ENCODE peak calls at places on chromosome 5, in six cellular contexts. One of them, this sample, is unnamed. For H3K4me1 and H3K27me3, the result is how much of the 10 kb centered on the place peaks cover.

GRCh38 chr5:72015103-72015548 is 92.1 kb upstream of the MAP1B start:
- DNase-seq in SK-N-SH: peak
- DNase-seq in cardiac muscle cell: no peak
- DNase-seq in PC-3: peak
- DNase-seq in CD8-positive, alpha-beta T cell: no peak
- DNase-seq in colonic mucosa: peak
- DNase-seq in this sample: no peak

GRCh38 chr5:14724633-14725032 is 60.1 kb downstream of the OTULIN start:
- DNase-seq in CD8-positive, alpha-beta T cell: no peak
- DNase-seq in PC-3: no peak
- DNase-seq in colonic mucosa: no peak
- DNase-seq in SK-N-SH: no peak
- DNase-seq in cardiac muscle cell: no peak
- DNase-seq in this sample: no peak

GRCh38 chr5:108515706-108516105 is 133.8 kb upstream of the FBXL17 start:
- DNase-seq in PC-3: no peak
- DNase-seq in SK-N-SH: no peak
- DNase-seq in CD8-positive, alpha-beta T cell: no peak
- DNase-seq in cardiac muscle cell: no peak
- DNase-seq in colonic mucosa: no peak
- DNase-seq in this sample: no peak

GRCh38 chr5:175478008-175478383 is 364 bp upstream of the SFXN1 start:
- DNase-seq in CD8-positive, alpha-beta T cell: no peak
- DNase-seq in PC-3: no peak
- DNase-seq in SK-N-SH: no peak
- DNase-seq in colonic mucosa: no peak
- DNase-seq in cardiac muscle cell: no peak
- DNase-seq in this sample: no peak

GRCh38 chr5:174596429-174596828 is 128.0 kb upstream of the MSX2 start:
- DNase-seq in PC-3: no peak
- DNase-seq in cardiac muscle cell: no peak
- DNase-seq in SK-N-SH: no peak
- DNase-seq in CD8-positive, alpha-beta T cell: no peak
- DNase-seq in colonic mucosa: no peak
- DNase-seq in this sample: no peak

GRCh38 chr5:73370620-73371583 is 77.7 kb downstream of the FOXD1 start:
- DNase-seq in PC-3: peak
- DNase-seq in colonic mucosa: no peak
- DNase-seq in cardiac muscle cell: no peak
- DNase-seq in CD8-positive, alpha-beta T cell: no peak
- DNase-seq in SK-N-SH: no peak
- DNase-seq in this sample: no peak

GRCh38 chr5:378976-379742 is 57.6 kb downstream of the AHRR start:
- DNase-seq in colonic mucosa: peak
- DNase-seq in CD8-positive, alpha-beta T cell: no peak
- DNase-seq in PC-3: peak
- DNase-seq in cardiac muscle cell: no peak
- DNase-seq in SK-N-SH: peak
- DNase-seq in this sample: no peak

GRCh38 chr5:139378101-139378825 is 4.8 kb downstream of the SLC23A1 start:
- DNase-seq in PC-3: no peak
- DNase-seq in CD8-positive, alpha-beta T cell: no peak
- DNase-seq in SK-N-SH: no peak
- DNase-seq in cardiac muscle cell: no peak
- DNase-seq in colonic mucosa: no peak
- DNase-seq in this sample: peak

GRCh38 chr5:142512041-142512679 is 173.7 kb downstream of the FGF1 start:
- DNase-seq in SK-N-SH: no peak
- DNase-seq in colonic mucosa: no peak
- DNase-seq in cardiac muscle cell: no peak
- DNase-seq in PC-3: no peak
- DNase-seq in CD8-positive, alpha-beta T cell: no peak
- DNase-seq in this sample: no peak

GRCh38 chr5:14270212-14270702 is 127.1 kb downstream of the TRIO start:
- DNase-seq in cardiac muscle cell: peak
- DNase-seq in PC-3: peak
- DNase-seq in SK-N-SH: peak
- DNase-seq in colonic mucosa: peak
- DNase-seq in CD8-positive, alpha-beta T cell: no peak
- DNase-seq in this sample: no peak

GRCh38 chr5:103780794-103781193 is 218.2 kb upstream of the NUDT12 start:
- DNase-seq in cardiac muscle cell: no peak
- DNase-seq in CD8-positive, alpha-beta T cell: no peak
- DNase-seq in colonic mucosa: no peak
- DNase-seq in SK-N-SH: no peak
- DNase-seq in PC-3: no peak
- DNase-seq in this sample: no peak

GRCh38 chr5:41510176-41510831 is at the start of gene PLCXD3:
- DNase-seq in SK-N-SH: peak
- DNase-seq in cardiac muscle cell: peak
- DNase-seq in PC-3: peak
- DNase-seq in colonic mucosa: peak
- DNase-seq in CD8-positive, alpha-beta T cell: no peak
- DNase-seq in this sample: no peak

GRCh38 chr5:88826959-88827585 is 55.9 kb downstream of the MEF2C start:
- DNase-seq in CD8-positive, alpha-beta T cell: no peak
- DNase-seq in SK-N-SH: no peak
- DNase-seq in PC-3: peak
- DNase-seq in colonic mucosa: peak
- DNase-seq in cardiac muscle cell: peak
- DNase-seq in this sample: no peak

GRCh38 chr5:141747152-141747640 is 65.2 kb upstream of the ARAP3 start:
- DNase-seq in CD8-positive, alpha-beta T cell: no peak
- DNase-seq in colonic mucosa: peak
- DNase-seq in cardiac muscle cell: peak
- DNase-seq in SK-N-SH: peak
- DNase-seq in PC-3: peak
- DNase-seq in this sample: peak

GRCh38 chr5:178465228-178465860 is 124.8 kb downstream of the COL23A1 start:
- DNase-seq in PC-3: no peak
- DNase-seq in colonic mucosa: no peak
- DNase-seq in CD8-positive, alpha-beta T cell: no peak
- DNase-seq in cardiac muscle cell: peak
- DNase-seq in SK-N-SH: no peak
- DNase-seq in this sample: peak

GRCh38 chr5:38809388-38810359 is 36.1 kb upstream of the OSMR start:
- DNase-seq in PC-3: peak
- DNase-seq in colonic mucosa: peak
- DNase-seq in SK-N-SH: peak
- DNase-seq in CD8-positive, alpha-beta T cell: no peak
- DNase-seq in cardiac muscle cell: peak
- DNase-seq in this sample: peak

GRCh38 chr5:179978792-179979191 is 71.1 kb upstream of the TBC1D9B start:
- DNase-seq in PC-3: no peak
- DNase-seq in cardiac muscle cell: no peak
- DNase-seq in SK-N-SH: no peak
- DNase-seq in CD8-positive, alpha-beta T cell: no peak
- DNase-seq in colonic mucosa: no peak
- DNase-seq in this sample: no peak

GRCh38 chr5:25090818-25091217 is 446.0 kb upstream of the CDH10 start:
- DNase-seq in PC-3: peak
- DNase-seq in cardiac muscle cell: no peak
- DNase-seq in colonic mucosa: no peak
- DNase-seq in SK-N-SH: no peak
- DNase-seq in CD8-positive, alpha-beta T cell: no peak
- DNase-seq in this sample: no peak

GRCh38 chr5:178322736-178323540 is 90.3 kb upstream of the PHYKPL start:
- DNase-seq in cardiac muscle cell: no peak
- DNase-seq in PC-3: no peak
- DNase-seq in SK-N-SH: no peak
- DNase-seq in colonic mucosa: no peak
- DNase-seq in CD8-positive, alpha-beta T cell: no peak
- DNase-seq in this sample: no peak

GRCh38 chr5:163458778-163459405 is 1.0 kb downstream of the NUDCD2 start:
- DNase-seq in PC-3: no peak
- DNase-seq in SK-N-SH: no peak
- DNase-seq in cardiac muscle cell: no peak
- DNase-seq in colonic mucosa: no peak
- DNase-seq in CD8-positive, alpha-beta T cell: no peak
- DNase-seq in this sample: no peak

GRCh38 chr5:113060410-113061025 is 83.9 kb downstream of the DCP2 start:
- DNase-seq in colonic mucosa: no peak
- DNase-seq in PC-3: no peak
- DNase-seq in cardiac muscle cell: no peak
- DNase-seq in SK-N-SH: no peak
- DNase-seq in CD8-positive, alpha-beta T cell: no peak
- DNase-seq in this sample: no peak

GRCh38 chr5:32541241-32541640 is 44.1 kb upstream of the SUB1 start:
- DNase-seq in colonic mucosa: no peak
- DNase-seq in SK-N-SH: peak
- DNase-seq in PC-3: no peak
- DNase-seq in CD8-positive, alpha-beta T cell: no peak
- DNase-seq in cardiac muscle cell: no peak
- DNase-seq in this sample: no peak

GRCh38 chr5:144086295-144086694 is 84.2 kb downstream of the YIPF5 start:
- DNase-seq in SK-N-SH: no peak
- DNase-seq in PC-3: no peak
- DNase-seq in CD8-positive, alpha-beta T cell: no peak
- DNase-seq in cardiac muscle cell: no peak
- DNase-seq in colonic mucosa: no peak
- DNase-seq in this sample: no peak

GRCh38 chr5:109575506-109575905 is 114.2 kb upstream of the MAN2A1 start:
- DNase-seq in CD8-positive, alpha-beta T cell: no peak
- DNase-seq in cardiac muscle cell: no peak
- DNase-seq in colonic mucosa: no peak
- DNase-seq in PC-3: no peak
- DNase-seq in SK-N-SH: no peak
- DNase-seq in this sample: no peak

GRCh38 chr5:68548959-68549676 is 333.6 kb downstream of the PIK3R1 start:
- DNase-seq in CD8-positive, alpha-beta T cell: no peak
- DNase-seq in cardiac muscle cell: no peak
- DNase-seq in PC-3: peak
- DNase-seq in colonic mucosa: no peak
- DNase-seq in SK-N-SH: no peak
- DNase-seq in this sample: no peak

GRCh38 chr5:24633705-24634325 is 11.0 kb downstream of the CDH10 start:
- DNase-seq in cardiac muscle cell: peak
- DNase-seq in PC-3: peak
- DNase-seq in colonic mucosa: no peak
- DNase-seq in SK-N-SH: peak
- DNase-seq in CD8-positive, alpha-beta T cell: no peak
- DNase-seq in this sample: no peak

GRCh38 chr5:126449751-126450271 is 26.6 kb downstream of the GRAMD2B start:
- DNase-seq in CD8-positive, alpha-beta T cell: peak
- DNase-seq in PC-3: peak
- DNase-seq in cardiac muscle cell: peak
- DNase-seq in SK-N-SH: no peak
- DNase-seq in colonic mucosa: no peak
- DNase-seq in this sample: peak
- TF ChIP-seq CTCF in CD8-positive, alpha-beta T cell: no peak
- TF ChIP-seq CTCF in PC-3: no peak
- TF ChIP-seq CTCF in cardiac muscle cell: no peak
- TF ChIP-seq CTCF in SK-N-SH: no peak
- TF ChIP-seq CTCF in colonic mucosa: no peak
- TF ChIP-seq CTCF in this sample: no peak

GRCh38 chr5:54519083-54519541 is 1.6 kb downstream of the SNX18 start:
- DNase-seq in PC-3: no peak
- DNase-seq in CD8-positive, alpha-beta T cell: no peak
- DNase-seq in cardiac muscle cell: no peak
- DNase-seq in colonic mucosa: no peak
- DNase-seq in SK-N-SH: no peak
- DNase-seq in this sample: no peak
- H3K4me1 ChIP-seq in PC-3: under half
- H3K4me1 ChIP-seq in CD8-positive, alpha-beta T cell: under half
- H3K4me1 ChIP-seq in cardiac muscle cell: under half
- H3K4me1 ChIP-seq in colonic mucosa: under half
- H3K4me1 ChIP-seq in SK-N-SH: under half
- H3K4me1 ChIP-seq in this sample: under half

GRCh38 chr5:42826757-42827156 is 15.1 kb upstream of the SELENOP start:
- DNase-seq in PC-3: no peak
- DNase-seq in CD8-positive, alpha-beta T cell: no peak
- DNase-seq in cardiac muscle cell: no peak
- DNase-seq in SK-N-SH: no peak
- DNase-seq in colonic mucosa: no peak
- DNase-seq in this sample: no peak
- H3K27me3 ChIP-seq in PC-3: under half
- H3K27me3 ChIP-seq in CD8-positive, alpha-beta T cell: under half
- H3K27me3 ChIP-seq in cardiac muscle cell: under half
- H3K27me3 ChIP-seq in SK-N-SH: under half
- H3K27me3 ChIP-seq in colonic mucosa: under half
- H3K27me3 ChIP-seq in this sample: under half

DNA sequence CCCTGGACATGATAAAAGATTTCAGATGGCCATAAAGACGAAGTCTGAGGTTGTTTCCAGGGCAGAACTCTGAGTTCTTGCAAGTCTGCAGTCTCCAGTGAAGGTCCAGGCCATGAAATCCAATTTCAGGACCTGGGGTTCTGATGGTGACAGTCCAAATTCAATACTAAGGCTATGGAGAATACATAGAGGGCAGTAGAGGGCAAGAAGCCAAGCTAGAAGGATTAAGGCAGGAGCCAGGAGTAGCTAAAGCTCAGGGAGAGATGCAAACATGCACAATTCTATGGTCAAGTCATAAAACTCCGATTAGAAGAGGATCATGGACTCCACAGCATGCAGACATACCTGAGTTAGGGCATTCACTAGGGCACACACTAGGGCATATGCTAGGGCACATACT is 11.4 kb downstream of the SLIT3 start:
- DNase-seq in CD8-positive, alpha-beta T cell: no peak
- DNase-seq in cardiac muscle cell: peak
- DNase-seq in colonic mucosa: no peak
- DNase-seq in PC-3: no peak
- DNase-seq in SK-N-SH: no peak
- DNase-seq in this sample: no peak
- TF ChIP-seq CTCF in CD8-positive, alpha-beta T cell: no peak
- TF ChIP-seq CTCF in cardiac muscle cell: peak
- TF ChIP-seq CTCF in colonic mucosa: no peak
- TF ChIP-seq CTCF in PC-3: peak
- TF ChIP-seq CTCF in SK-N-SH: no peak
- TF ChIP-seq CTCF in this sample: no peak

GRCh38 chr5:147803941-147804717 is 21.6 kb upstream of the JAKMIP2 start:
- DNase-seq in PC-3: peak
- DNase-seq in cardiac muscle cell: no peak
- DNase-seq in SK-N-SH: no peak
- DNase-seq in colonic mucosa: no peak
- DNase-seq in CD8-positive, alpha-beta T cell: no peak
- DNase-seq in this sample: no peak
- H3K4me1 ChIP-seq in PC-3: under half
- H3K4me1 ChIP-seq in cardiac muscle cell: under half
- H3K4me1 ChIP-seq in SK-N-SH: under half
- H3K4me1 ChIP-seq in colonic mucosa: under half
- H3K4me1 ChIP-seq in CD8-positive, alpha-beta T cell: under half
- H3K4me1 ChIP-seq in this sample: under half

This sample was measured in Peyer's patch.